ENCODE peak calls at places on chromosomes 16 and 17, in four cellular contexts. A is fibroblast of gingiva; W is stimulated activated CD4-positive, alpha-beta T cell treated with anti-CD3 and anti-CD28 coated beads, TNF-alpha, amount 100 ng/mL, for 24 hours; D is effector memory CD4-positive, alpha-beta T cell. L is an unnamed sample.

GRCh38 chr17:44959821-44960523 is 8.1 kb downstream of the C1QL1 start:
- DNase-seq in A (no peak), D (no peak), W (no peak), L (no peak)

GRCh38 chr17:79255046-79255445 is 180.4 kb downstream of the ENGASE start:
- DNase-seq in D (no peak), A (no peak), W (no peak), L (no peak)

GRCh38 chr16:85690469-85691064 is 1.8 kb upstream of the GINS2 start:
- DNase-seq in D (no peak), A (no peak), W (no peak), L (no peak)

GRCh38 chr17:48483004-48483403 is 47.8 kb downstream of the HOXB1 start:
- DNase-seq in W (no peak), D (no peak), A (no peak), L (no peak)

GRCh38 chr17:8673621-8674020 is 43.1 kb upstream of the MYH10 start:
- DNase-seq in W (no peak), A (no peak), D (no peak), L (no peak)

GRCh38 chr16:10754941-10755340 is 11.3 kb downstream of the NUBP1 start:
- DNase-seq in W (no peak), D (no peak), A (no peak), L (no peak)

GRCh38 chr16:200388-200787 is 20.1 kb downstream of the HBQ1 start:
- DNase-seq in A (peak; percentile 32), W (no peak), D (no peak), L (peak; percentile 64)

GRCh38 chr16:3937066-3937875 is 56.8 kb upstream of the CREBBP start:
- DNase-seq in D (no peak), A (no peak), W (no peak), L (no peak)

L was measured in foreskin fibroblast.